ENCODE peak calls at places on chromosomes 1 and 21, in four cellular contexts. I is epithelial cell of esophagus, R is lower leg skin, H is activated B cell treated with CpG ODN at 0.5 μM for 24 hours. D is an unnamed sample.
A peak's percentile ranks its signal among the peaks of the same experiment; 100 is the strongest.

GRCh38 chr1:193221641-193222040 is 35.2 kb upstream of the B3GALT2 start:
- DNase-seq in H (no peak), I (peak; percentile 11), R (no peak), D (no peak)

GRCh38 chr1:19814244-19814661 is 830 bp downstream of the RNF186 start:
- DNase-seq in R (peak; percentile 59), I (no peak), H (no peak), D (no peak)

GRCh38 chr1:47963093-47963492 is 34.1 kb downstream of the TRABD2B start:
- DNase-seq in H (no peak), R (peak; percentile 28), I (no peak), D (no peak)

GRCh38 chr1:32967863-32968571 is 3.4 kb upstream of the RNF19B start:
- DNase-seq in H (no peak), I (peak; percentile 87), R (no peak), D (no peak)

GRCh38 chr1:1183833-1184775 is 10.4 kb downstream of the TTLL10 start:
- DNase-seq in H (no peak), R (no peak), I (no peak), D (no peak)

GRCh38 chr1:42999308-42999707 is 40.6 kb upstream of the SLC2A1 start:
- DNase-seq in R (no peak), I (no peak), H (no peak), D (no peak)

GRCh38 chr1:175274368-175274767 is 81.8 kb upstream of the KIAA0040 start:
- DNase-seq in R (no peak), I (no peak), H (no peak), D (no peak)

GRCh38 chr1:165679282-165680036 is 18.9 kb downstream of the ALDH9A1 start:
- DNase-seq in H (no peak), R (no peak), I (no peak), D (no peak)

GRCh38 chr1:70043806-70044205 is 161.6 kb downstream of the LRRC40 start:
- DNase-seq in I (peak; percentile 92), H (no peak), R (no peak), D (no peak)

GRCh38 chr1:151716771-151717631 is at the start of gene CELF3:
- DNase-seq in R (no peak), H (no peak), I (peak; percentile 21), D (no peak)

GRCh38 chr1:34378968-34379729 is 202.4 kb downstream of the C1orf94 start:
- DNase-seq in R (no peak), I (no peak), H (no peak), D (no peak)

GRCh38 chr1:223844962-223845809 is 561 bp downstream of the TP53BP2 start:
- DNase-seq in R (peak; percentile 93), H (peak; percentile 68), I (peak; percentile 51), D (peak; percentile 79)

GRCh38 chr1:152160553-152160952 is 1.5 kb upstream of the RPTN start:
- DNase-seq in H (no peak), R (no peak), I (no peak), D (no peak)

GRCh38 chr1:58882322-58882951 is 98.6 kb upstream of the JUN start:
- DNase-seq in H (no peak), I (no peak), R (no peak), D (no peak)

GRCh38 chr1:184664661-184665060 is 90.0 kb downstream of the EDEM3 start:
- DNase-seq in R (no peak), H (no peak), I (no peak), D (no peak)

GRCh38 chr1:23704834-23705495 is 13.4 kb downstream of the RPL11 start:
- DNase-seq in H (no peak), I (no peak), R (no peak), D (no peak)

GRCh38 chr21:44650265-44650972 is 4.0 kb downstream of the KRTAP12-4 start:
- DNase-seq in R (peak; percentile 66), H (no peak), I (no peak), D (no peak)

GRCh38 chr1:20426923-20427322 is 59.1 kb downstream of the CAMK2N1 start:
- DNase-seq in R (peak; percentile 43), H (no peak), I (peak; percentile 91), D (no peak)

GRCh38 chr1:211641942-211642341 is 33.5 kb downstream of the NEK2 start:
- DNase-seq in H (no peak), I (no peak), R (no peak), D (no peak)

GRCh38 chr1:58979085-58979484 is 195.2 kb upstream of the JUN start:
- DNase-seq in H (no peak), R (no peak), I (no peak), D (no peak)

GRCh38 chr1:9413877-9414213 is 121.2 kb downstream of the SPSB1 start:
- DNase-seq in R (no peak), I (no peak), H (no peak), D (no peak)

GRCh38 chr21:42624095-42624830 is 29.2 kb upstream of the PDE9A start:
- DNase-seq in I (no peak), R (peak; percentile 45), H (no peak), D (no peak)

GRCh38 chr1:39288735-39289465 is 84.4 kb downstream of the MACF1 start:
- DNase-seq in H (no peak), R (no peak), I (peak; percentile 47), D (no peak)

GRCh38 chr1:52970149-52970548 is 43.1 kb downstream of the SCP2 start:
- DNase-seq in H (no peak), I (peak; percentile 22), R (no peak), D (no peak)

GRCh38 chr1:2253036-2253796 is 25.1 kb downstream of the SKI start:
- DNase-seq in H (no peak), R (no peak), I (no peak), D (no peak)

GRCh38 chr1:119635801-119636390 is 12.2 kb downstream of the ZNF697 start:
- DNase-seq in R (no peak), H (no peak), I (peak; percentile 62), D (no peak)

GRCh38 chr1:175978476-175978875 is 228.6 kb downstream of the COP1 start:
- DNase-seq in R (no peak), I (no peak), H (no peak), D (no peak)

GRCh38 chr1:178189814-178190213 is 95.9 kb downstream of the RASAL2 start:
- DNase-seq in H (no peak), R (no peak), I (peak; percentile 44), D (no peak)

GRCh38 chr1:205492201-205492667 is 12.2 kb upstream of the CDK18 start:
- DNase-seq in I (no peak), H (no peak), R (no peak), D (no peak)

GRCh38 chr1:213041443-213041842 is 9.6 kb upstream of the RPS6KC1 start:
- DNase-seq in I (peak; percentile 33), R (no peak), H (no peak), D (no peak)

GRCh38 chr1:198253668-198254067 is 96.9 kb downstream of the NEK7 start:
- DNase-seq in H (no peak), R (no peak), I (peak; percentile 78), D (no peak)

GRCh38 chr1:203225054-203225453 is 4.4 kb downstream of the CHIT1 start:
- DNase-seq in R (no peak), H (no peak), I (no peak), D (no peak)

GRCh38 chr1:61504840-61505239 is 220.1 kb downstream of the TM2D1 start:
- DNase-seq in I (peak; percentile 95), R (no peak), H (no peak), D (no peak)

GRCh38 chr1:184118051-184118450 is 66.5 kb downstream of the TSEN15 start:
- DNase-seq in I (peak; percentile 94), H (no peak), R (no peak), D (no peak)

GRCh38 chr1:34872133-34872503 is 12.6 kb upstream of the SMIM12 start:
- DNase-seq in R (no peak), H (no peak), I (no peak), D (no peak)

GRCh38 chr1:183914891-183915290 is 110.0 kb downstream of the RGL1 start:
- DNase-seq in H (no peak), R (no peak), I (no peak), D (no peak)

DNA sequence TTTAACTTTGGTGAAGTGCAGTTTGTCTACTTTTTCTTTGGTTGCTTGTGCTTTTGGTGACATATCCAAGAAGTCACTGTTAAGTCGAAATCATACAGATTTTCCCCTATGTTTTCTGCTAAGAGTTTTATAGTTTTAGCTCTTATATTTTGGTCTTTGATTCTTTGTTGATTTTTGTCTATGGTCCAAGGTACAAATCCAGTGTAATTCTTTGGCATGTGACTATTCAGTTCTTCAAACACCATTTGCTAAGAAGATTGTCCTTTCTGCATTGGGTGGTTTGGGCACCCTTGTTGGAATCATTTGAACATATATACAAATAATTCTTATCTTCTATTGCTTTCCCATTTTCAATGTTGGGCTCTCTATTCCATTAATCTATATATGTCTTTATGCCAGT is 16.2 kb downstream of the HIPK1 start:
- DNase-seq in R (no peak), I (no peak), H (no peak), D (no peak)
- TF ChIP-seq CTCF in R (no peak), I (no peak), H (no peak), D (no peak)

GRCh38 chr1:54575161-54575560 is 27.1 kb downstream of the ACOT11 start:
- DNase-seq in R (no peak), I (no peak), H (no peak), D (no peak)
- TF ChIP-seq CTCF in R (no peak), I (no peak), H (no peak), D (no peak)

GRCh38 chr1:91792393-91793032 is 93.4 kb downstream of the TGFBR3 start:
- DNase-seq in R (no peak), H (no peak), I (no peak), D (no peak)
- TF ChIP-seq CTCF in R (no peak), H (no peak), I (no peak), D (no peak)

GRCh38 chr1:161122967-161123366 is 5.1 kb downstream of the NIT1 start:
- DNase-seq in R (no peak), H (no peak), I (no peak), D (no peak)

GRCh38 chr1:161128591-161129420 is 3.7 kb downstream of the DEDD start:
- DNase-seq in I (no peak), H (no peak), R (no peak), D (no peak)

GRCh38 chr1:161130266-161130665 is 2.2 kb downstream of the DEDD start:
- DNase-seq in I (no peak), H (no peak), R (no peak), D (no peak)

GRCh38 chr1:161131721-161132409 is 602 bp downstream of the DEDD start:
- DNase-seq in I (no peak), R (no peak), H (no peak), D (no peak)

DNA sequence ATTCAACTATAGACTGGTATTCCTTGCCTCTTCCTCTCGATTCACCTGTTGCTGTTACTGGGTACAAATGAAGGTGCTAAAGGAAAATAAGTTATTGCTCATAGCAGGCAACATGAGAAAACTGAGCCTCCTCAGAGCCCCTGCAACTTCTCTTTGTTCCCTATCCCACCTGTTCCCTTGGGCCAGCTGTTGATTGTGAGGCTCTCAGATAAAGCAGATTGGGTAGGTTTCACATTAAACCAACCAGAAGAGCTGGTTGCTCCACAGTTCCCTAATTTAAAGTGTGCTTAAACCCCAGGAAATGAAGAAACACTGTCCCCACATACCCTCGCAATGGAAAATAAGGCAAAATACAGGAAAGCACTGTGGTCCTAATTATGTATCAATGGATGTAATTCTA is 4.8 kb downstream of the DEDD start:
- DNase-seq in I (no peak), R (no peak), H (no peak), D (no peak)
- TF ChIP-seq CTCF in I (no peak), R (no peak), H (no peak), D (no peak)